ENCODE peak calls at places on chromosomes 2 and 18, in five cellular contexts. One of them, this sample, is unnamed.

GRCh38 chr2:115529627-115530026 is 1087.2 kb downstream of the DPP10 start:
- DNase-seq in trophoblast cell: no peak
- DNase-seq in heart left ventricle: no peak
- DNase-seq in RWPE1: no peak
- DNase-seq in H1: no peak
- DNase-seq in this sample: no peak

GRCh38 chr2:6913415-6914157 is 3.6 kb upstream of the RNF144A start:
- DNase-seq in trophoblast cell: no peak
- DNase-seq in heart left ventricle: no peak
- DNase-seq in RWPE1: no peak
- DNase-seq in H1: no peak
- DNase-seq in this sample: no peak

GRCh38 chr2:240506406-240507059 is 51.3 kb downstream of the ANKMY1 start:
- DNase-seq in trophoblast cell: no peak
- DNase-seq in heart left ventricle: no peak
- DNase-seq in RWPE1: no peak
- DNase-seq in H1: no peak
- DNase-seq in this sample: no peak

GRCh38 chr2:170716851-170717598 is 1.9 kb downstream of the SP5 start:
- DNase-seq in trophoblast cell: no peak
- DNase-seq in heart left ventricle: peak
- DNase-seq in RWPE1: peak
- DNase-seq in H1: peak
- DNase-seq in this sample: no peak

GRCh38 chr2:100105678-100106054 is 36.7 kb downstream of the AFF3 start:
- DNase-seq in trophoblast cell: no peak
- DNase-seq in heart left ventricle: no peak
- DNase-seq in RWPE1: no peak
- DNase-seq in H1: no peak
- DNase-seq in this sample: no peak

GRCh38 chr18:79434611-79435010 is 38.9 kb downstream of the NFATC1 start:
- DNase-seq in trophoblast cell: no peak
- DNase-seq in heart left ventricle: no peak
- DNase-seq in RWPE1: no peak
- DNase-seq in H1: no peak
- DNase-seq in this sample: no peak

GRCh38 chr2:8882094-8882493 is 44.7 kb upstream of the KIDINS220 start:
- DNase-seq in trophoblast cell: peak
- DNase-seq in heart left ventricle: no peak
- DNase-seq in RWPE1: no peak
- DNase-seq in H1: peak
- DNase-seq in this sample: no peak

GRCh38 chr2:206343816-206344215 is 69.4 kb downstream of the ZDBF2 start:
- DNase-seq in trophoblast cell: no peak
- DNase-seq in heart left ventricle: no peak
- DNase-seq in RWPE1: no peak
- DNase-seq in H1: no peak
- DNase-seq in this sample: no peak

GRCh38 chr2:12277305-12278034 is 439.3 kb upstream of the TRIB2 start:
- DNase-seq in trophoblast cell: no peak
- DNase-seq in heart left ventricle: no peak
- DNase-seq in RWPE1: no peak
- DNase-seq in H1: no peak
- DNase-seq in this sample: no peak

GRCh38 chr18:24231773-24232735 is 93.2 kb downstream of the CABYR start:
- DNase-seq in trophoblast cell: no peak
- DNase-seq in heart left ventricle: no peak
- DNase-seq in RWPE1: peak
- DNase-seq in H1: no peak
- DNase-seq in this sample: no peak

GRCh38 chr2:42864222-42864621 is 71.8 kb upstream of the HAAO start:
- DNase-seq in trophoblast cell: no peak
- DNase-seq in heart left ventricle: no peak
- DNase-seq in RWPE1: no peak
- DNase-seq in H1: no peak
- DNase-seq in this sample: no peak

GRCh38 chr2:119435148-119435952 is 3.7 kb downstream of the TMEM37 start:
- DNase-seq in trophoblast cell: no peak
- DNase-seq in heart left ventricle: no peak
- DNase-seq in RWPE1: no peak
- DNase-seq in H1: no peak
- DNase-seq in this sample: no peak

GRCh38 chr2:211931314-211931713 is 607.3 kb downstream of the ERBB4 start:
- DNase-seq in trophoblast cell: no peak
- DNase-seq in heart left ventricle: no peak
- DNase-seq in RWPE1: peak
- DNase-seq in H1: no peak
- DNase-seq in this sample: peak

GRCh38 chr2:26002617-26003310 is 20.5 kb upstream of the KIF3C start:
- DNase-seq in trophoblast cell: peak
- DNase-seq in heart left ventricle: no peak
- DNase-seq in RWPE1: no peak
- DNase-seq in H1: no peak
- DNase-seq in this sample: no peak

GRCh38 chr2:122412360-122412759 is 656.9 kb downstream of the TSN start:
- DNase-seq in trophoblast cell: no peak
- DNase-seq in heart left ventricle: no peak
- DNase-seq in RWPE1: no peak
- DNase-seq in H1: no peak
- DNase-seq in this sample: no peak

GRCh38 chr2:73085691-73086090 is 14.2 kb upstream of the SFXN5 start:
- DNase-seq in trophoblast cell: peak
- DNase-seq in heart left ventricle: peak
- DNase-seq in RWPE1: peak
- DNase-seq in H1: peak
- DNase-seq in this sample: no peak

GRCh38 chr2:128381001-128381938 is 62.6 kb upstream of the HS6ST1 start:
- DNase-seq in trophoblast cell: peak
- DNase-seq in heart left ventricle: peak
- DNase-seq in RWPE1: no peak
- DNase-seq in H1: no peak
- DNase-seq in this sample: no peak

GRCh38 chr2:181807526-181807925 is 84.0 kb upstream of the ITPRID2 start:
- DNase-seq in trophoblast cell: no peak
- DNase-seq in heart left ventricle: no peak
- DNase-seq in RWPE1: no peak
- DNase-seq in H1: no peak
- DNase-seq in this sample: no peak

GRCh38 chr2:219331560-219332213 is 857 bp downstream of the RESP18 start:
- DNase-seq in trophoblast cell: peak
- DNase-seq in heart left ventricle: no peak
- DNase-seq in RWPE1: peak
- DNase-seq in H1: no peak
- DNase-seq in this sample: no peak

GRCh38 chr2:24816884-24817283 is 23.7 kb downstream of the CENPO start:
- DNase-seq in trophoblast cell: peak
- DNase-seq in heart left ventricle: no peak
- DNase-seq in RWPE1: no peak
- DNase-seq in H1: no peak
- DNase-seq in this sample: no peak

GRCh38 chr2:84393829-84394228 is 65.3 kb downstream of the SUCLG1 start:
- DNase-seq in trophoblast cell: no peak
- DNase-seq in heart left ventricle: no peak
- DNase-seq in RWPE1: no peak
- DNase-seq in H1: no peak
- DNase-seq in this sample: no peak

GRCh38 chr2:223701761-223702160 is 99.6 kb upstream of the SCG2 start:
- DNase-seq in trophoblast cell: no peak
- DNase-seq in heart left ventricle: no peak
- DNase-seq in RWPE1: no peak
- DNase-seq in H1: no peak
- DNase-seq in this sample: no peak

GRCh38 chr2:223700221-223700620 is 98.1 kb upstream of the SCG2 start:
- DNase-seq in trophoblast cell: no peak
- DNase-seq in heart left ventricle: no peak
- DNase-seq in RWPE1: no peak
- DNase-seq in H1: no peak
- DNase-seq in this sample: no peak

GRCh38 chr2:223697316-223697875 is 95.2 kb upstream of the SCG2 start:
- DNase-seq in trophoblast cell: no peak
- DNase-seq in heart left ventricle: no peak
- DNase-seq in RWPE1: no peak
- DNase-seq in H1: no peak
- DNase-seq in this sample: no peak

GRCh38 chr2:223696719-223697118 is 94.6 kb upstream of the SCG2 start:
- DNase-seq in trophoblast cell: no peak
- DNase-seq in heart left ventricle: no peak
- DNase-seq in RWPE1: peak
- DNase-seq in H1: no peak
- DNase-seq in this sample: peak

GRCh38 chr2:223697921-223698645 is 95.9 kb upstream of the SCG2 start:
- DNase-seq in trophoblast cell: no peak
- DNase-seq in heart left ventricle: no peak
- DNase-seq in RWPE1: peak
- DNase-seq in H1: no peak
- DNase-seq in this sample: peak
- H3K27ac ChIP-seq in trophoblast cell: no peak
- H3K27ac ChIP-seq in heart left ventricle: no peak
- H3K27ac ChIP-seq in RWPE1: no peak
- H3K27ac ChIP-seq in H1: no peak
- H3K27ac ChIP-seq in this sample: peak

GRCh38 chr2:28746504-28747111 is 5.0 kb upstream of the PPP1CB start:
- DNase-seq in trophoblast cell: no peak
- DNase-seq in heart left ventricle: no peak
- DNase-seq in RWPE1: no peak
- DNase-seq in H1: no peak
- DNase-seq in this sample: no peak
- H3K27ac ChIP-seq in trophoblast cell: no peak
- H3K27ac ChIP-seq in heart left ventricle: no peak
- H3K27ac ChIP-seq in RWPE1: no peak
- H3K27ac ChIP-seq in H1: no peak
- H3K27ac ChIP-seq in this sample: no peak

GRCh38 chr2:233686967-233687366 is 5.3 kb downstream of the UGT1A7 start:
- DNase-seq in trophoblast cell: no peak
- DNase-seq in heart left ventricle: no peak
- DNase-seq in RWPE1: no peak
- DNase-seq in H1: no peak
- DNase-seq in this sample: no peak
- H3K27ac ChIP-seq in trophoblast cell: no peak
- H3K27ac ChIP-seq in heart left ventricle: no peak
- H3K27ac ChIP-seq in RWPE1: no peak
- H3K27ac ChIP-seq in H1: no peak
- H3K27ac ChIP-seq in this sample: no peak

DNA sequence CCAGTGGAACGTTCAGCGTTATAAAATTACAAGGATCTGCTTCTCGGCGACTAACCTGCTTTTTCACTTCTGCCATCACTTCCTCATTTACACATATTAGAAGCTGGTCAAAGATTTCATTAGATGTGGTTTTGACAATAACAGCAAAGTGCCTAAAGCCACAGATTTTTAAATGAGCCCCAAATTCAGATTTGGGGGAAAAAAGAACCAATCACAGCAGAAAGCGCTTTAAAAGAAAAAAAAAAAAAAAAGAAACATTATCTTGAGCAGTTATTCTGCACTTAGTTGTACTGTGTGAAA is 167.4 kb downstream of the TCF4 start:
- DNase-seq in trophoblast cell: no peak
- DNase-seq in heart left ventricle: no peak
- DNase-seq in RWPE1: no peak
- DNase-seq in H1: no peak
- DNase-seq in this sample: no peak
- H3K27ac ChIP-seq in trophoblast cell: no peak
- H3K27ac ChIP-seq in heart left ventricle: peak
- H3K27ac ChIP-seq in RWPE1: no peak
- H3K27ac ChIP-seq in H1: peak
- H3K27ac ChIP-seq in this sample: no peak